ENCODE peak calls at places on chromosomes 11 and 22, in six cellular contexts. One of them, this sample, is unnamed.

GRCh38 chr22:43031617-43032016 is 16.7 kb upstream of the PACSIN2 start:
- DNase-seq in progenitor cell of endocrine pancreas: no peak
- DNase-seq in retinal pigment epithelial cell: no peak
- DNase-seq in activated CD8-positive, alpha-beta T cell treated with anti-CD3 and anti-CD28 coated beads for 36 hours: no peak
- DNase-seq in foreskin keratinocyte: no peak
- DNase-seq in natural killer cell: no peak
- DNase-seq in this sample: no peak

GRCh38 chr11:116099541-116099940 is 595.3 kb upstream of the CADM1 start:
- DNase-seq in activated CD8-positive, alpha-beta T cell treated with anti-CD3 and anti-CD28 coated beads for 36 hours: no peak
- DNase-seq in retinal pigment epithelial cell: no peak
- DNase-seq in progenitor cell of endocrine pancreas: no peak
- DNase-seq in foreskin keratinocyte: no peak
- DNase-seq in natural killer cell: no peak
- DNase-seq in this sample: no peak

GRCh38 chr11:1230456-1231395 is 7.9 kb downstream of the MUC5B start:
- DNase-seq in retinal pigment epithelial cell: no peak
- DNase-seq in progenitor cell of endocrine pancreas: no peak
- DNase-seq in activated CD8-positive, alpha-beta T cell treated with anti-CD3 and anti-CD28 coated beads for 36 hours: no peak
- DNase-seq in foreskin keratinocyte: no peak
- DNase-seq in natural killer cell: no peak
- DNase-seq in this sample: no peak

GRCh38 chr22:42813501-42813900 is 43.6 kb downstream of the ARFGAP3 start:
- DNase-seq in activated CD8-positive, alpha-beta T cell treated with anti-CD3 and anti-CD28 coated beads for 36 hours: no peak
- DNase-seq in progenitor cell of endocrine pancreas: no peak
- DNase-seq in foreskin keratinocyte: no peak
- DNase-seq in retinal pigment epithelial cell: no peak
- DNase-seq in natural killer cell: no peak
- DNase-seq in this sample: no peak

GRCh38 chr22:27839261-27839660 is 37.7 kb upstream of the MN1 start:
- DNase-seq in retinal pigment epithelial cell: no peak
- DNase-seq in activated CD8-positive, alpha-beta T cell treated with anti-CD3 and anti-CD28 coated beads for 36 hours: no peak
- DNase-seq in progenitor cell of endocrine pancreas: no peak
- DNase-seq in natural killer cell: no peak
- DNase-seq in foreskin keratinocyte: no peak
- DNase-seq in this sample: no peak

GRCh38 chr22:46972901-46973831 is 210.7 kb downstream of the TBC1D22A start:
- DNase-seq in retinal pigment epithelial cell: no peak
- DNase-seq in progenitor cell of endocrine pancreas: no peak
- DNase-seq in natural killer cell: no peak
- DNase-seq in foreskin keratinocyte: no peak
- DNase-seq in activated CD8-positive, alpha-beta T cell treated with anti-CD3 and anti-CD28 coated beads for 36 hours: no peak
- DNase-seq in this sample: no peak

GRCh38 chr22:20526628-20527355 is 19.4 kb downstream of the MED15 start:
- DNase-seq in foreskin keratinocyte: no peak
- DNase-seq in natural killer cell: no peak
- DNase-seq in progenitor cell of endocrine pancreas: no peak
- DNase-seq in retinal pigment epithelial cell: no peak
- DNase-seq in activated CD8-positive, alpha-beta T cell treated with anti-CD3 and anti-CD28 coated beads for 36 hours: no peak
- DNase-seq in this sample: no peak

GRCh38 chr11:74438681-74439080 is 28.7 kb downstream of the KCNE3 start:
- DNase-seq in retinal pigment epithelial cell: no peak
- DNase-seq in foreskin keratinocyte: no peak
- DNase-seq in progenitor cell of endocrine pancreas: no peak
- DNase-seq in natural killer cell: no peak
- DNase-seq in activated CD8-positive, alpha-beta T cell treated with anti-CD3 and anti-CD28 coated beads for 36 hours: no peak
- DNase-seq in this sample: no peak

GRCh38 chr11:96311120-96311568 is 31.9 kb downstream of the MAML2 start:
- DNase-seq in activated CD8-positive, alpha-beta T cell treated with anti-CD3 and anti-CD28 coated beads for 36 hours: no peak
- DNase-seq in progenitor cell of endocrine pancreas: no peak
- DNase-seq in natural killer cell: no peak
- DNase-seq in foreskin keratinocyte: no peak
- DNase-seq in retinal pigment epithelial cell: no peak
- DNase-seq in this sample: no peak

GRCh38 chr22:22408269-22408668 is 100.3 kb downstream of the ZNF280B start:
- DNase-seq in natural killer cell: no peak
- DNase-seq in retinal pigment epithelial cell: no peak
- DNase-seq in foreskin keratinocyte: no peak
- DNase-seq in progenitor cell of endocrine pancreas: no peak
- DNase-seq in activated CD8-positive, alpha-beta T cell treated with anti-CD3 and anti-CD28 coated beads for 36 hours: no peak
- DNase-seq in this sample: no peak

GRCh38 chr11:85682330-85683305 is 3.4 kb downstream of the CCDC89 start:
- DNase-seq in foreskin keratinocyte: no peak
- DNase-seq in progenitor cell of endocrine pancreas: no peak
- DNase-seq in natural killer cell: peak
- DNase-seq in retinal pigment epithelial cell: no peak
- DNase-seq in activated CD8-positive, alpha-beta T cell treated with anti-CD3 and anti-CD28 coated beads for 36 hours: peak
- DNase-seq in this sample: peak

GRCh38 chr11:75056806-75057205 is 39.9 kb downstream of the OR2AT4 start:
- DNase-seq in natural killer cell: no peak
- DNase-seq in foreskin keratinocyte: no peak
- DNase-seq in progenitor cell of endocrine pancreas: no peak
- DNase-seq in retinal pigment epithelial cell: no peak
- DNase-seq in activated CD8-positive, alpha-beta T cell treated with anti-CD3 and anti-CD28 coated beads for 36 hours: no peak
- DNase-seq in this sample: no peak

GRCh38 chr22:35218079-35218478 is 39.2 kb upstream of the HMGXB4 start:
- DNase-seq in natural killer cell: no peak
- DNase-seq in activated CD8-positive, alpha-beta T cell treated with anti-CD3 and anti-CD28 coated beads for 36 hours: peak
- DNase-seq in foreskin keratinocyte: no peak
- DNase-seq in retinal pigment epithelial cell: no peak
- DNase-seq in progenitor cell of endocrine pancreas: no peak
- DNase-seq in this sample: no peak

GRCh38 chr11:32427935-32428664 is 7.2 kb downstream of the WT1 start:
- DNase-seq in foreskin keratinocyte: no peak
- DNase-seq in activated CD8-positive, alpha-beta T cell treated with anti-CD3 and anti-CD28 coated beads for 36 hours: no peak
- DNase-seq in natural killer cell: no peak
- DNase-seq in progenitor cell of endocrine pancreas: no peak
- DNase-seq in retinal pigment epithelial cell: no peak
- DNase-seq in this sample: no peak

GRCh38 chr11:11171854-11172253 is 181.2 kb downstream of the CSNK2A3 start:
- DNase-seq in retinal pigment epithelial cell: no peak
- DNase-seq in progenitor cell of endocrine pancreas: no peak
- DNase-seq in natural killer cell: peak
- DNase-seq in activated CD8-positive, alpha-beta T cell treated with anti-CD3 and anti-CD28 coated beads for 36 hours: peak
- DNase-seq in foreskin keratinocyte: no peak
- DNase-seq in this sample: no peak

GRCh38 chr22:19756288-19757128 is 4.1 kb upstream of the TBX1 start:
- DNase-seq in foreskin keratinocyte: no peak
- DNase-seq in natural killer cell: no peak
- DNase-seq in activated CD8-positive, alpha-beta T cell treated with anti-CD3 and anti-CD28 coated beads for 36 hours: peak
- DNase-seq in progenitor cell of endocrine pancreas: peak
- DNase-seq in retinal pigment epithelial cell: no peak
- DNase-seq in this sample: no peak

GRCh38 chr11:76640540-76640939 is 30.0 kb downstream of the LRRC32 start:
- DNase-seq in progenitor cell of endocrine pancreas: no peak
- DNase-seq in activated CD8-positive, alpha-beta T cell treated with anti-CD3 and anti-CD28 coated beads for 36 hours: peak
- DNase-seq in foreskin keratinocyte: no peak
- DNase-seq in retinal pigment epithelial cell: no peak
- DNase-seq in natural killer cell: no peak
- DNase-seq in this sample: no peak

GRCh38 chr11:116827461-116827860 is 2.2 kb upstream of the APOC3 start:
- DNase-seq in retinal pigment epithelial cell: no peak
- DNase-seq in progenitor cell of endocrine pancreas: no peak
- DNase-seq in natural killer cell: no peak
- DNase-seq in foreskin keratinocyte: no peak
- DNase-seq in activated CD8-positive, alpha-beta T cell treated with anti-CD3 and anti-CD28 coated beads for 36 hours: no peak
- DNase-seq in this sample: no peak

GRCh38 chr11:19722702-19723101 is 10.1 kb downstream of the NAV2 start:
- DNase-seq in foreskin keratinocyte: no peak
- DNase-seq in retinal pigment epithelial cell: no peak
- DNase-seq in natural killer cell: no peak
- DNase-seq in activated CD8-positive, alpha-beta T cell treated with anti-CD3 and anti-CD28 coated beads for 36 hours: no peak
- DNase-seq in progenitor cell of endocrine pancreas: no peak
- DNase-seq in this sample: no peak

GRCh38 chr11:14454861-14455632 is 44.6 kb downstream of the COPB1 start:
- DNase-seq in progenitor cell of endocrine pancreas: no peak
- DNase-seq in natural killer cell: no peak
- DNase-seq in retinal pigment epithelial cell: peak
- DNase-seq in foreskin keratinocyte: no peak
- DNase-seq in activated CD8-positive, alpha-beta T cell treated with anti-CD3 and anti-CD28 coated beads for 36 hours: no peak
- DNase-seq in this sample: no peak

GRCh38 chr11:12397953-12398352 is 20.6 kb downstream of the PARVA start:
- DNase-seq in natural killer cell: no peak
- DNase-seq in retinal pigment epithelial cell: no peak
- DNase-seq in foreskin keratinocyte: peak
- DNase-seq in progenitor cell of endocrine pancreas: no peak
- DNase-seq in activated CD8-positive, alpha-beta T cell treated with anti-CD3 and anti-CD28 coated beads for 36 hours: no peak
- DNase-seq in this sample: no peak

GRCh38 chr11:117818036-117818858 is 6.3 kb downstream of the FXYD2 start:
- DNase-seq in retinal pigment epithelial cell: no peak
- DNase-seq in foreskin keratinocyte: peak
- DNase-seq in progenitor cell of endocrine pancreas: no peak
- DNase-seq in activated CD8-positive, alpha-beta T cell treated with anti-CD3 and anti-CD28 coated beads for 36 hours: peak
- DNase-seq in natural killer cell: no peak
- DNase-seq in this sample: no peak

GRCh38 chr22:39220897-39221850 is 23.6 kb downstream of the PDGFB start:
- DNase-seq in progenitor cell of endocrine pancreas: no peak
- DNase-seq in activated CD8-positive, alpha-beta T cell treated with anti-CD3 and anti-CD28 coated beads for 36 hours: no peak
- DNase-seq in foreskin keratinocyte: peak
- DNase-seq in retinal pigment epithelial cell: no peak
- DNase-seq in natural killer cell: no peak
- DNase-seq in this sample: no peak

DNA sequence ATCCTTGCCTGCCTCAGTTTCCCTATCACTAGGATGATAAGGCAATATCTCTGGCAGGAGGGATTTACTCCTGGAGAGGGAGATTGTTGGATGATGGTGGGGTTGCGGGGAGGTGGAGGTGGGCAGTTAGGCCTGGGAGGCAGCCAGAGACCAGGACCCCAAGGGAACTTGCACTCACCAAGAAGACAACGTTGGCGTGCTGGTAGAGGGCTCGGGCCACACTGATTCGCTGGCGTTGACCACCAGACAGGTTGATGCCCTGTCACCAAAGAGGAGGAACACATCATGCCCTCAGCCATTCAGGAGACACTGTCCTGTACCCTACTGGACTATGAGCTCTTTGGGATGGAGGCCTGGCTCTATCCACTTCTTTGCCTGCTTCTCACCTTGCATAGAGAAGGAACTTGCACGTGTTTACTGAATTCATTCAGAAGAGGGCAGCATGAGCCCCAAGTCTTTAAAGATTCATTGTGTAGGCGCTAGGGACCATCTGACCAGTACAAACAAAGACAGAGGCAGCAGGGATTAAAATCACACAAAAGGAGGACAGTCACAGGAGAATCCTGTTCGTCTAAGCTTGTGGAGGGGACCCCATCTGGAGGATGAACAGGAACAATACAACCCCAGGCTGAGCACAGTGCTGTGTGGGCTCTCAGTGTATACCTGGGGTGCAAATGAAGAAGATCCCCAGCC is 24.2 kb upstream of the KCNJ11 start:
- DNase-seq in foreskin keratinocyte: no peak
- DNase-seq in activated CD8-positive, alpha-beta T cell treated with anti-CD3 and anti-CD28 coated beads for 36 hours: no peak
- DNase-seq in progenitor cell of endocrine pancreas: no peak
- DNase-seq in retinal pigment epithelial cell: no peak
- DNase-seq in natural killer cell: no peak
- DNase-seq in this sample: no peak
- TF ChIP-seq CTCF in foreskin keratinocyte: no peak
- TF ChIP-seq CTCF in activated CD8-positive, alpha-beta T cell treated with anti-CD3 and anti-CD28 coated beads for 36 hours: no peak
- TF ChIP-seq CTCF in progenitor cell of endocrine pancreas: no peak
- TF ChIP-seq CTCF in retinal pigment epithelial cell: no peak
- TF ChIP-seq CTCF in natural killer cell: no peak
- TF ChIP-seq CTCF in this sample: no peak

DNA sequence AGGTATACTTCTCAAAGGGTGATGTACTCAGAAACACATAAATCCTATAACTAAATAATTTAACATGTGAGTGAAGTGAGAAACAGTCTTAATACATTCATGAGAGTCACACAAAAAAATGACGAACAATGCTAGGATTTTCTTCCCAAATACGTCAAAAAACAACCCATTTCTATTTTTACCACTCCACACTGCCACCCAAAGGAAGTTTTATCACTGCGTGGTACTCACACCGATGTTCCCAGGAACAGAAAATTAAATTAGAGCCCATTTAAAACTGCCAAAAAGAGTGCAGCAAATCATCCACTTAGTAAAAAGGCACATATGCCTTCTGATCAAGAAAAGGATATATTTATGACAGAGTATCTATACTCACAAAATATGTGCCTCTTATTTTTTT is 710.9 kb upstream of the FAT3 start:
- DNase-seq in retinal pigment epithelial cell: no peak
- DNase-seq in natural killer cell: no peak
- DNase-seq in progenitor cell of endocrine pancreas: no peak
- DNase-seq in activated CD8-positive, alpha-beta T cell treated with anti-CD3 and anti-CD28 coated beads for 36 hours: no peak
- DNase-seq in foreskin keratinocyte: no peak
- DNase-seq in this sample: no peak
- TF ChIP-seq CTCF in retinal pigment epithelial cell: peak
- TF ChIP-seq CTCF in natural killer cell: no peak
- TF ChIP-seq CTCF in progenitor cell of endocrine pancreas: peak
- TF ChIP-seq CTCF in activated CD8-positive, alpha-beta T cell treated with anti-CD3 and anti-CD28 coated beads for 36 hours: no peak
- TF ChIP-seq CTCF in foreskin keratinocyte: peak
- TF ChIP-seq CTCF in this sample: no peak

GRCh38 chr11:103326070-103326794 is 217.0 kb downstream of the DYNC2H1 start:
- DNase-seq in natural killer cell: no peak
- DNase-seq in activated CD8-positive, alpha-beta T cell treated with anti-CD3 and anti-CD28 coated beads for 36 hours: peak
- DNase-seq in progenitor cell of endocrine pancreas: no peak
- DNase-seq in retinal pigment epithelial cell: peak
- DNase-seq in foreskin keratinocyte: peak
- DNase-seq in this sample: no peak
- TF ChIP-seq CTCF in natural killer cell: peak
- TF ChIP-seq CTCF in activated CD8-positive, alpha-beta T cell treated with anti-CD3 and anti-CD28 coated beads for 36 hours: peak
- TF ChIP-seq CTCF in progenitor cell of endocrine pancreas: peak
- TF ChIP-seq CTCF in retinal pigment epithelial cell: peak
- TF ChIP-seq CTCF in foreskin keratinocyte: peak
- TF ChIP-seq CTCF in this sample: no peak

GRCh38 chr11:66851251-66851620 is 5.6 kb upstream of the LRFN4 start:
- DNase-seq in activated CD8-positive, alpha-beta T cell treated with anti-CD3 and anti-CD28 coated beads for 36 hours: no peak
- DNase-seq in progenitor cell of endocrine pancreas: no peak
- DNase-seq in foreskin keratinocyte: no peak
- DNase-seq in natural killer cell: no peak
- DNase-seq in retinal pigment epithelial cell: no peak
- DNase-seq in this sample: no peak

GRCh38 chr11:66854231-66854661 is 2.6 kb upstream of the LRFN4 start:
- DNase-seq in retinal pigment epithelial cell: no peak
- DNase-seq in natural killer cell: no peak
- DNase-seq in activated CD8-positive, alpha-beta T cell treated with anti-CD3 and anti-CD28 coated beads for 36 hours: no peak
- DNase-seq in foreskin keratinocyte: no peak
- DNase-seq in progenitor cell of endocrine pancreas: no peak
- DNase-seq in this sample: no peak

GRCh38 chr11:66851698-66852465 is 5.0 kb upstream of the LRFN4 start:
- DNase-seq in natural killer cell: no peak
- DNase-seq in activated CD8-positive, alpha-beta T cell treated with anti-CD3 and anti-CD28 coated beads for 36 hours: peak
- DNase-seq in progenitor cell of endocrine pancreas: no peak
- DNase-seq in retinal pigment epithelial cell: no peak
- DNase-seq in foreskin keratinocyte: no peak
- DNase-seq in this sample: no peak

GRCh38 chr11:66853242-66854229 is 3.3 kb upstream of the LRFN4 start:
- DNase-seq in progenitor cell of endocrine pancreas: no peak
- DNase-seq in retinal pigment epithelial cell: no peak
- DNase-seq in foreskin keratinocyte: no peak
- DNase-seq in activated CD8-positive, alpha-beta T cell treated with anti-CD3 and anti-CD28 coated beads for 36 hours: no peak
- DNase-seq in natural killer cell: no peak
- DNase-seq in this sample: no peak

GRCh38 chr11:66852466-66853241 is 4.2 kb upstream of the LRFN4 start:
- DNase-seq in retinal pigment epithelial cell: no peak
- DNase-seq in natural killer cell: no peak
- DNase-seq in progenitor cell of endocrine pancreas: no peak
- DNase-seq in activated CD8-positive, alpha-beta T cell treated with anti-CD3 and anti-CD28 coated beads for 36 hours: no peak
- DNase-seq in foreskin keratinocyte: no peak
- DNase-seq in this sample: no peak
- TF ChIP-seq CTCF in retinal pigment epithelial cell: no peak
- TF ChIP-seq CTCF in natural killer cell: no peak
- TF ChIP-seq CTCF in progenitor cell of endocrine pancreas: no peak
- TF ChIP-seq CTCF in activated CD8-positive, alpha-beta T cell treated with anti-CD3 and anti-CD28 coated beads for 36 hours: peak
- TF ChIP-seq CTCF in foreskin keratinocyte: no peak
- TF ChIP-seq CTCF in this sample: no peak

GRCh38 chr22:29727248-29727551 is 7.4 kb downstream of the CABP7 start:
- DNase-seq in progenitor cell of endocrine pancreas: no peak
- DNase-seq in natural killer cell: no peak
- DNase-seq in activated CD8-positive, alpha-beta T cell treated with anti-CD3 and anti-CD28 coated beads for 36 hours: peak
- DNase-seq in foreskin keratinocyte: no peak
- DNase-seq in retinal pigment epithelial cell: no peak
- DNase-seq in this sample: no peak
- TF ChIP-seq CTCF in progenitor cell of endocrine pancreas: peak
- TF ChIP-seq CTCF in natural killer cell: no peak
- TF ChIP-seq CTCF in activated CD8-positive, alpha-beta T cell treated with anti-CD3 and anti-CD28 coated beads for 36 hours: no peak
- TF ChIP-seq CTCF in foreskin keratinocyte: peak
- TF ChIP-seq CTCF in retinal pigment epithelial cell: peak
- TF ChIP-seq CTCF in this sample: no peak

This sample was measured in omental fat pad.